ENCODE peak calls at places on chromosomes 1 and 21, in seven cellular contexts. X, B, C, I, D, S and G are unnamed samples.
A peak's percentile ranks its signal among the peaks of the same experiment; 100 is the strongest.

GRCh38 chr1:183711691-183712401 is 58.7 kb upstream of the APOBEC4 start:
- DNase-seq in X (no peak), B (no peak), C (no peak), I (no peak), D (no peak), S (no peak), G (no peak)

GRCh38 chr1:118940957-118941356 is 47.2 kb downstream of the TBX15 start:
- DNase-seq in X (no peak), B (no peak), C (no peak), I (no peak), D (no peak), S (no peak), G (no peak)

GRCh38 chr1:203280061-203280460 is 25.3 kb upstream of the BTG2 start:
- DNase-seq in X (no peak), B (no peak), C (no peak), I (no peak), D (no peak), S (no peak), G (no peak)

GRCh38 chr1:110606784-110607662 is 865 bp upstream of the KCNA2 start:
- DNase-seq in X (no peak), B (no peak), C (no peak), I (no peak), D (no peak), S (no peak), G (no peak)

GRCh38 chr1:192600264-192600663 is 24.7 kb downstream of the RGS1 start:
- DNase-seq in X (no peak), B (no peak), C (no peak), I (no peak), D (no peak), S (no peak), G (no peak)

GRCh38 chr1:182374101-182374834 is 17.3 kb downstream of the GLUL start:
- DNase-seq in X (no peak), B (no peak), C (no peak), I (no peak), D (no peak), S (no peak), G (no peak)

GRCh38 chr1:168803696-168804510 is 74.9 kb upstream of the DPT start:
- DNase-seq in X (peak; percentile 28), B (no peak), C (no peak), I (peak; percentile 5), D (no peak), S (no peak), G (no peak)

GRCh38 chr21:44793269-44794030 is 8.2 kb downstream of the UBE2G2 start:
- DNase-seq in X (peak; percentile 50), B (peak; percentile 81), C (no peak), I (peak; percentile 47), D (peak; percentile 62), S (peak; percentile 57), G (no peak)

GRCh38 chr1:232292246-232292645 is 337.7 kb downstream of the SIPA1L2 start:
- DNase-seq in X (no peak), B (no peak), C (no peak), I (no peak), D (no peak), S (no peak), G (no peak)

GRCh38 chr1:192485692-192486436 is 89.7 kb upstream of the RGS1 start:
- DNase-seq in X (peak; percentile 71), B (peak; percentile 71), C (peak; percentile 81), I (peak; percentile 84), D (peak; percentile 97), S (peak; percentile 55), G (no peak)

GRCh38 chr1:217029311-217030157 is 306.3 kb upstream of the ESRRG start:
- DNase-seq in X (peak; percentile 77), B (peak; percentile 75), C (peak; percentile 65), I (peak; percentile 85), D (peak; percentile 8), S (no peak), G (no peak)

GRCh38 chr1:183577897-183578470 is 12.3 kb downstream of the NCF2 start:
- DNase-seq in X (no peak), B (no peak), C (no peak), I (no peak), D (no peak), S (no peak), G (no peak)

GRCh38 chr1:173867753-173868265 is at the start of gene GAS5:
- DNase-seq in X (peak; percentile 100), B (peak; percentile 95), C (peak; percentile 97), I (peak; percentile 100), D (peak; percentile 100), S (peak; percentile 99), G (peak; percentile 98)

GRCh38 chr1:96756789-96757188 is 35.2 kb downstream of the PTBP2 start:
- DNase-seq in X (no peak), B (no peak), C (no peak), I (no peak), D (no peak), S (peak; percentile 9), G (no peak)

GRCh38 chr1:59104191-59104760 is 192.6 kb upstream of the FGGY start:
- DNase-seq in X (no peak), B (no peak), C (no peak), I (no peak), D (no peak), S (peak; percentile 22), G (no peak)

GRCh38 chr1:111516008-111516535 is 12.6 kb upstream of the ADORA3 start:
- DNase-seq in X (no peak), B (peak; percentile 8), C (no peak), I (no peak), D (no peak), S (no peak), G (no peak)

GRCh38 chr1:93016171-93016570 is 54.9 kb upstream of the DIPK1A start:
- DNase-seq in X (no peak), B (no peak), C (no peak), I (no peak), D (no peak), S (peak; percentile 5), G (no peak)

GRCh38 chr1:212447478-212447877 is 14.8 kb downstream of the NENF start:
- DNase-seq in X (no peak), B (no peak), C (no peak), I (no peak), D (no peak), S (no peak), G (no peak)

GRCh38 chr1:42479621-42480020 is 16.5 kb downstream of the CCDC30 start:
- DNase-seq in X (no peak), B (peak; percentile 28), C (no peak), I (no peak), D (no peak), S (peak; percentile 10), G (no peak)

GRCh38 chr1:119047040-119047438 is 58.9 kb upstream of the TBX15 start:
- DNase-seq in X (no peak), B (no peak), C (no peak), I (no peak), D (no peak), S (no peak), G (no peak)

GRCh38 chr1:180301135-180301737 is 71.2 kb downstream of the LHX4 start:
- DNase-seq in X (no peak), B (no peak), C (no peak), I (no peak), D (no peak), S (no peak), G (no peak)

GRCh38 chr1:221394011-221394544 is 347.8 kb downstream of the DUSP10 start:
- DNase-seq in X (peak; percentile 13), B (peak; percentile 23), C (peak; percentile 60), I (no peak), D (no peak), S (no peak), G (no peak)

GRCh38 chr1:214392246-214392645 is 111.3 kb downstream of the SMYD2 start:
- DNase-seq in X (no peak), B (no peak), C (no peak), I (no peak), D (no peak), S (no peak), G (no peak)

GRCh38 chr1:63821650-63822049 is 47.8 kb downstream of the ROR1 start:
- DNase-seq in X (peak; percentile 28), B (no peak), C (no peak), I (no peak), D (no peak), S (no peak), G (no peak)

GRCh38 chr21:41615613-41616012 is 107.7 kb upstream of the TMPRSS2 start:
- DNase-seq in X (no peak), B (peak; percentile 72), C (no peak), I (peak; percentile 58), D (no peak), S (no peak), G (no peak)

GRCh38 chr1:226687476-226687875 is 51.6 kb downstream of the ITPKB start:
- DNase-seq in X (no peak), B (no peak), C (no peak), I (no peak), D (no peak), S (no peak), G (no peak)
- TF ChIP-seq CTCF in X (no peak), B (no peak), C (peak; percentile 1), I (peak; percentile 15), D (peak; percentile 21), S (peak; percentile 5), G (no peak)

DNA sequence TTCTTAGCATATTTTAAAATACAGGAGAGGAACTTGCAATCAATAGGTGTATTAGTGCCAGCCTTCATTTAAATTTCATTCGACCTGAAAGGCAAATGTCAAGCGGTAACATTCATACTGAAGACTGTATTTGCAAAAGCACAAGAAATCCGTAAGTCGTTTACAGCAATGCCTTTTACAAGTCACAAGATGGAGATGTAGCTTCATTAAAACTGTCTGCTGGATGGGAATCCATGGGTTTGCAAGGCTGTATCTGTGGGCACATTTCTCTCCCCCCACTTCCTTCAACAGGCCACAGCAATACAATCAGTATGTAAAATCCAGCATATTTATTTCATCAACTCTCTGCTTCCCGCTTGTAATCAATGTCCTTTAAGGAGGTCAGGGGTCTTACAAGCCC is 147.1 kb downstream of the SLC45A1 start:
- DNase-seq in X (no peak), B (no peak), C (no peak), I (no peak), D (no peak), S (no peak), G (no peak)
- TF ChIP-seq CTCF in X (no peak), B (no peak), C (no peak), I (peak; percentile 32), D (no peak), S (no peak), G (no peak)

DNA sequence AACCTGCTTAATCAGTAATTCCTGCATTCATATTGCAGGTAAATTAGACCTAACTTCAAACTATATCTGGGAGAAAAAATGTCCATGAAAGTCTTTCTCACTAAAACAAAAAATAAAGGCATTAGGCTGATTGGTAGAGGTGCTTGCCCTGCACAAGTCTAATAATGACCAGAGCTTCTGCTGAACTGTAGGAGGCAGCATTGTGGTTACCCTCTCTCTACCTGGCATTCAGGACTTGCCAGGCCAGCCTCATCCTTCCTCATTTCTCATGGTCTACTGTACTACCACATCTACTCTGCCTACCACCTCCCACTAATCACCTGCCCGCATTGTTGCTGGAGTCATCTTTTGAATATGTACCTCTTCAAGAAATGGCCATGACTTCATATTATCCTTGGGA is 60.8 kb upstream of the KRTAP11-1 start:
- DNase-seq in X (no peak), B (no peak), C (no peak), I (no peak), D (no peak), S (no peak), G (no peak)
- TF ChIP-seq CTCF in X (no peak), B (no peak), C (no peak), I (no peak), D (no peak), S (no peak), G (no peak)

DNA sequence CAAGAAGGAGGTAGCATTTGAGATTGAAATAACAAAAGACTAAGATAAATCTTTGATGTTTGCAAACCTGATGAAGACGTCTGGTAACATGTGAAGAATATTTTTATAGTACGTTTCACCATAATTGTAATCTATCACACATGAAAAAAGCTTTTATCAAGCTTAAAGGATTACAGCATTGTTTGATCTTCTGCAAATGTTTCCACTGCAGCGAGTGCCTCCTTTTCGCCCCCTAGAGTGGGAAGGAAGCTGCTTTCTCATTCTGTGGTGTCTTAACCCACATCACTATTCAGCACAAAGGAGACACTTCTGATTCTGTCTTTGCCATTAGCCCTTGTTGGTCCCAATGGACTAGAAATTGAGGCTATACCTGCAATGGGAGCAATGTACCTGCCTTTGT is 46.0 kb upstream of the IL12RB2 start:
- DNase-seq in X (no peak), B (no peak), C (no peak), I (no peak), D (no peak), S (no peak), G (no peak)
- TF ChIP-seq CTCF in X (no peak), B (no peak), C (no peak), I (no peak), D (no peak), S (no peak), G (no peak)